ENCODE peak calls at places on chromosomes 11 and 22, in five cellular contexts. L is GM10248; I is stimulated activated naive CD8-positive, alpha-beta T cell treated with anti-CD3 and anti-CD28 coated beads, Interleukin-15, Interleukin-2, amounts not matched to agents 100 U/mL and 50 U/mL, for 24 hours; X is PC-3; G is aorta. R is an unnamed sample.

GRCh38 chr11:46948378-46949131 is 12.0 kb downstream of the CSTPP1 start:
- DNase-seq in L (no peak), I (no peak), X (peak; percentile 81), G (no peak), R (no peak)

GRCh38 chr11:127074151-127074761 is 73.7 kb upstream of the KIRREL3 start:
- DNase-seq in L (peak; percentile 66), I (no peak), X (peak; percentile 54), G (no peak), R (peak; percentile 56)

GRCh38 chr22:27732391-27732790 is 69.2 kb downstream of the MN1 start:
- DNase-seq in L (no peak), I (no peak), X (no peak), G (no peak), R (no peak)

GRCh38 chr11:11746454-11746853 is 95.3 kb upstream of the USP47 start:
- DNase-seq in L (no peak), I (no peak), X (no peak), G (no peak), R (no peak)

GRCh38 chr11:8250981-8251620 is 12.6 kb downstream of the LMO1 start:
- DNase-seq in L (no peak), I (no peak), X (no peak), G (peak; percentile 66), R (no peak)

GRCh38 chr11:44849424-44849823 is 101.3 kb downstream of the TP53I11 start:
- DNase-seq in L (no peak), I (no peak), X (no peak), G (no peak), R (no peak)

GRCh38 chr11:14288189-14288935 is 70.6 kb downstream of the RRAS2 start:
- DNase-seq in L (no peak), I (no peak), X (peak; percentile 71), G (no peak), R (no peak)

GRCh38 chr22:36384766-36385400 is 2.9 kb downstream of the MYH9 start:
- DNase-seq in L (no peak), I (no peak), X (no peak), G (peak; percentile 75), R (no peak)

GRCh38 chr11:19110290-19110689 is 6.7 kb upstream of the ZDHHC13 start:
- DNase-seq in L (no peak), I (no peak), X (no peak), G (no peak), R (no peak)

GRCh38 chr11:116725434-116726221 is 47.2 kb downstream of the BUD13 start:
- DNase-seq in L (no peak), I (no peak), X (no peak), G (peak; percentile 80), R (no peak)

GRCh38 chr22:26902401-26903029 is 245.1 kb downstream of the MIAT start:
- DNase-seq in L (no peak), I (no peak), X (no peak), G (no peak), R (no peak)

GRCh38 chr11:32723332-32723731 is 71.1 kb downstream of the CCDC73 start:
- DNase-seq in L (no peak), I (no peak), X (no peak), G (no peak), R (no peak)

GRCh38 chr11:36363361-36364272 is 67.5 kb downstream of the PRR5L start:
- DNase-seq in L (no peak), I (no peak), X (no peak), G (no peak), R (no peak)

GRCh38 chr11:73240190-73240781 is 22.2 kb downstream of the P2RY2 start:
- DNase-seq in L (no peak), I (no peak), X (no peak), G (peak; percentile 93), R (no peak)

GRCh38 chr11:65355013-65355775 is 643 bp downstream of the TIGD3 start:
- DNase-seq in L (peak; percentile 66), I (peak; percentile 48), X (peak; percentile 11), G (no peak), R (peak; percentile 52)

GRCh38 chr11:45649544-45650165 is 15.8 kb downstream of the CHST1 start:
- DNase-seq in L (no peak), I (no peak), X (no peak), G (no peak), R (no peak)

GRCh38 chr11:80773919-80774318 is 1333.1 kb upstream of the TENM4 start:
- DNase-seq in L (no peak), I (no peak), X (no peak), G (no peak), R (no peak)

GRCh38 chr11:64892838-64893193 is 14.4 kb upstream of the EHD1 start:
- DNase-seq in L (no peak), I (no peak), X (no peak), G (no peak), R (no peak)

GRCh38 chr22:47034905-47035419 is 272.5 kb downstream of the TBC1D22A start:
- DNase-seq in L (no peak), I (no peak), X (no peak), G (peak; percentile 52), R (peak; percentile 57)

GRCh38 chr11:120431633-120432032 is 79.9 kb upstream of the GRIK4 start:
- DNase-seq in L (no peak), I (no peak), X (peak; percentile 48), G (no peak), R (no peak)

GRCh38 chr11:15988693-15989231 is 367.6 kb downstream of the SOX6 start:
- DNase-seq in L (no peak), I (no peak), X (no peak), G (no peak), R (no peak)

GRCh38 chr22:50531546-50532352 is 1.9 kb upstream of the TYMP start:
- DNase-seq in L (peak; percentile 73), I (peak; percentile 81), X (peak; percentile 43), G (peak; percentile 92), R (no peak)